ENCODE peak calls at places on chromosomes 7 and 10, in eight cellular contexts. One of them, this sample, is unnamed.

GRCh38 chr7:34091330-34091917 is 186.1 kb downstream of the BMPER start:
- DNase-seq in T-helper 2 cell: no peak
- DNase-seq in effector memory CD8-positive, alpha-beta T cell: no peak
- DNase-seq in NCI-H1436: no peak
- DNase-seq in stimulated activated CD4-positive, alpha-beta T cell treated with anti-CD3 and anti-CD28 coated beads, Interleukin-4, amount 100 ng/mL, for 1 hour: no peak
- DNase-seq in stimulated activated CD8-positive, alpha-beta memory T cell treated with anti-CD3 and anti-CD28 coated beads, Interleukin-12 subunit alpha, Interleukin-12 subunit beta, amount 100 ng/mL, for 1 hour: no peak
- DNase-seq in stimulated activated effector memory CD8-positive, alpha-beta T cell treated with anti-CD3 and anti-CD28 coated beads, Interleukin-12 subunit alpha, Interleukin-12 subunit beta, amount 100 ng/mL, for 72 hours: no peak
- DNase-seq in hippocampal formation: no peak
- DNase-seq in this sample: no peak

GRCh38 chr7:29237483-29237882 is 42.9 kb downstream of the CHN2 start:
- DNase-seq in effector memory CD8-positive, alpha-beta T cell: no peak
- DNase-seq in hippocampal formation: no peak
- DNase-seq in stimulated activated effector memory CD8-positive, alpha-beta T cell treated with anti-CD3 and anti-CD28 coated beads, Interleukin-12 subunit alpha, Interleukin-12 subunit beta, amount 100 ng/mL, for 72 hours: no peak
- DNase-seq in stimulated activated CD4-positive, alpha-beta T cell treated with anti-CD3 and anti-CD28 coated beads, Interleukin-4, amount 100 ng/mL, for 1 hour: no peak
- DNase-seq in T-helper 2 cell: no peak
- DNase-seq in stimulated activated CD8-positive, alpha-beta memory T cell treated with anti-CD3 and anti-CD28 coated beads, Interleukin-12 subunit alpha, Interleukin-12 subunit beta, amount 100 ng/mL, for 1 hour: no peak
- DNase-seq in NCI-H1436: no peak
- DNase-seq in this sample: no peak

GRCh38 chr10:32244421-32245207 is 102.3 kb downstream of the EPC1 start:
- DNase-seq in stimulated activated CD4-positive, alpha-beta T cell treated with anti-CD3 and anti-CD28 coated beads, Interleukin-4, amount 100 ng/mL, for 1 hour: no peak
- DNase-seq in T-helper 2 cell: no peak
- DNase-seq in effector memory CD8-positive, alpha-beta T cell: no peak
- DNase-seq in hippocampal formation: no peak
- DNase-seq in stimulated activated effector memory CD8-positive, alpha-beta T cell treated with anti-CD3 and anti-CD28 coated beads, Interleukin-12 subunit alpha, Interleukin-12 subunit beta, amount 100 ng/mL, for 72 hours: no peak
- DNase-seq in stimulated activated CD8-positive, alpha-beta memory T cell treated with anti-CD3 and anti-CD28 coated beads, Interleukin-12 subunit alpha, Interleukin-12 subunit beta, amount 100 ng/mL, for 1 hour: no peak
- DNase-seq in NCI-H1436: no peak
- DNase-seq in this sample: no peak

GRCh38 chr7:139709460-139709859 is 68.3 kb downstream of the HIPK2 start:
- DNase-seq in stimulated activated CD4-positive, alpha-beta T cell treated with anti-CD3 and anti-CD28 coated beads, Interleukin-4, amount 100 ng/mL, for 1 hour: no peak
- DNase-seq in stimulated activated CD8-positive, alpha-beta memory T cell treated with anti-CD3 and anti-CD28 coated beads, Interleukin-12 subunit alpha, Interleukin-12 subunit beta, amount 100 ng/mL, for 1 hour: no peak
- DNase-seq in effector memory CD8-positive, alpha-beta T cell: no peak
- DNase-seq in hippocampal formation: no peak
- DNase-seq in T-helper 2 cell: no peak
- DNase-seq in stimulated activated effector memory CD8-positive, alpha-beta T cell treated with anti-CD3 and anti-CD28 coated beads, Interleukin-12 subunit alpha, Interleukin-12 subunit beta, amount 100 ng/mL, for 72 hours: no peak
- DNase-seq in NCI-H1436: no peak
- DNase-seq in this sample: no peak

GRCh38 chr7:140541513-140542192 is 62.3 kb upstream of the MKRN1 start:
- DNase-seq in NCI-H1436: peak
- DNase-seq in effector memory CD8-positive, alpha-beta T cell: no peak
- DNase-seq in stimulated activated CD8-positive, alpha-beta memory T cell treated with anti-CD3 and anti-CD28 coated beads, Interleukin-12 subunit alpha, Interleukin-12 subunit beta, amount 100 ng/mL, for 1 hour: no peak
- DNase-seq in T-helper 2 cell: no peak
- DNase-seq in hippocampal formation: no peak
- DNase-seq in stimulated activated CD4-positive, alpha-beta T cell treated with anti-CD3 and anti-CD28 coated beads, Interleukin-4, amount 100 ng/mL, for 1 hour: no peak
- DNase-seq in stimulated activated effector memory CD8-positive, alpha-beta T cell treated with anti-CD3 and anti-CD28 coated beads, Interleukin-12 subunit alpha, Interleukin-12 subunit beta, amount 100 ng/mL, for 72 hours: no peak
- DNase-seq in this sample: no peak

GRCh38 chr7:158301221-158301620 is 286.4 kb downstream of the PTPRN2 start:
- DNase-seq in effector memory CD8-positive, alpha-beta T cell: no peak
- DNase-seq in stimulated activated effector memory CD8-positive, alpha-beta T cell treated with anti-CD3 and anti-CD28 coated beads, Interleukin-12 subunit alpha, Interleukin-12 subunit beta, amount 100 ng/mL, for 72 hours: no peak
- DNase-seq in hippocampal formation: no peak
- DNase-seq in T-helper 2 cell: no peak
- DNase-seq in NCI-H1436: no peak
- DNase-seq in stimulated activated CD4-positive, alpha-beta T cell treated with anti-CD3 and anti-CD28 coated beads, Interleukin-4, amount 100 ng/mL, for 1 hour: no peak
- DNase-seq in stimulated activated CD8-positive, alpha-beta memory T cell treated with anti-CD3 and anti-CD28 coated beads, Interleukin-12 subunit alpha, Interleukin-12 subunit beta, amount 100 ng/mL, for 1 hour: no peak
- DNase-seq in this sample: no peak

GRCh38 chr10:132068431-132069121 is 2.8 kb downstream of the JAKMIP3 start:
- DNase-seq in hippocampal formation: no peak
- DNase-seq in stimulated activated CD4-positive, alpha-beta T cell treated with anti-CD3 and anti-CD28 coated beads, Interleukin-4, amount 100 ng/mL, for 1 hour: no peak
- DNase-seq in effector memory CD8-positive, alpha-beta T cell: no peak
- DNase-seq in T-helper 2 cell: no peak
- DNase-seq in stimulated activated CD8-positive, alpha-beta memory T cell treated with anti-CD3 and anti-CD28 coated beads, Interleukin-12 subunit alpha, Interleukin-12 subunit beta, amount 100 ng/mL, for 1 hour: no peak
- DNase-seq in NCI-H1436: no peak
- DNase-seq in stimulated activated effector memory CD8-positive, alpha-beta T cell treated with anti-CD3 and anti-CD28 coated beads, Interleukin-12 subunit alpha, Interleukin-12 subunit beta, amount 100 ng/mL, for 72 hours: no peak
- DNase-seq in this sample: no peak

GRCh38 chr10:114821293-114821914 is at the start of gene FHIP2A:
- DNase-seq in stimulated activated effector memory CD8-positive, alpha-beta T cell treated with anti-CD3 and anti-CD28 coated beads, Interleukin-12 subunit alpha, Interleukin-12 subunit beta, amount 100 ng/mL, for 72 hours: peak
- DNase-seq in NCI-H1436: peak
- DNase-seq in effector memory CD8-positive, alpha-beta T cell: peak
- DNase-seq in T-helper 2 cell: peak
- DNase-seq in hippocampal formation: peak
- DNase-seq in stimulated activated CD4-positive, alpha-beta T cell treated with anti-CD3 and anti-CD28 coated beads, Interleukin-4, amount 100 ng/mL, for 1 hour: peak
- DNase-seq in stimulated activated CD8-positive, alpha-beta memory T cell treated with anti-CD3 and anti-CD28 coated beads, Interleukin-12 subunit alpha, Interleukin-12 subunit beta, amount 100 ng/mL, for 1 hour: peak
- DNase-seq in this sample: peak

GRCh38 chr7:39749177-39749576 is 125.8 kb downstream of the RALA start:
- DNase-seq in stimulated activated CD8-positive, alpha-beta memory T cell treated with anti-CD3 and anti-CD28 coated beads, Interleukin-12 subunit alpha, Interleukin-12 subunit beta, amount 100 ng/mL, for 1 hour: no peak
- DNase-seq in effector memory CD8-positive, alpha-beta T cell: no peak
- DNase-seq in hippocampal formation: no peak
- DNase-seq in stimulated activated CD4-positive, alpha-beta T cell treated with anti-CD3 and anti-CD28 coated beads, Interleukin-4, amount 100 ng/mL, for 1 hour: no peak
- DNase-seq in NCI-H1436: no peak
- DNase-seq in T-helper 2 cell: no peak
- DNase-seq in stimulated activated effector memory CD8-positive, alpha-beta T cell treated with anti-CD3 and anti-CD28 coated beads, Interleukin-12 subunit alpha, Interleukin-12 subunit beta, amount 100 ng/mL, for 72 hours: no peak
- DNase-seq in this sample: no peak

GRCh38 chr10:43735907-43736306 is 87.2 kb upstream of the ZNF32 start:
- DNase-seq in stimulated activated CD4-positive, alpha-beta T cell treated with anti-CD3 and anti-CD28 coated beads, Interleukin-4, amount 100 ng/mL, for 1 hour: no peak
- DNase-seq in NCI-H1436: no peak
- DNase-seq in effector memory CD8-positive, alpha-beta T cell: no peak
- DNase-seq in stimulated activated CD8-positive, alpha-beta memory T cell treated with anti-CD3 and anti-CD28 coated beads, Interleukin-12 subunit alpha, Interleukin-12 subunit beta, amount 100 ng/mL, for 1 hour: no peak
- DNase-seq in T-helper 2 cell: no peak
- DNase-seq in stimulated activated effector memory CD8-positive, alpha-beta T cell treated with anti-CD3 and anti-CD28 coated beads, Interleukin-12 subunit alpha, Interleukin-12 subunit beta, amount 100 ng/mL, for 72 hours: no peak
- DNase-seq in hippocampal formation: no peak
- DNase-seq in this sample: no peak

GRCh38 chr7:30997316-30997715 is 33.6 kb downstream of the GHRHR start:
- DNase-seq in T-helper 2 cell: no peak
- DNase-seq in stimulated activated effector memory CD8-positive, alpha-beta T cell treated with anti-CD3 and anti-CD28 coated beads, Interleukin-12 subunit alpha, Interleukin-12 subunit beta, amount 100 ng/mL, for 72 hours: no peak
- DNase-seq in effector memory CD8-positive, alpha-beta T cell: no peak
- DNase-seq in stimulated activated CD8-positive, alpha-beta memory T cell treated with anti-CD3 and anti-CD28 coated beads, Interleukin-12 subunit alpha, Interleukin-12 subunit beta, amount 100 ng/mL, for 1 hour: no peak
- DNase-seq in stimulated activated CD4-positive, alpha-beta T cell treated with anti-CD3 and anti-CD28 coated beads, Interleukin-4, amount 100 ng/mL, for 1 hour: no peak
- DNase-seq in hippocampal formation: no peak
- DNase-seq in NCI-H1436: no peak
- DNase-seq in this sample: no peak

GRCh38 chr10:1056326-1057105 is at the start of gene WDR37:
- DNase-seq in stimulated activated CD8-positive, alpha-beta memory T cell treated with anti-CD3 and anti-CD28 coated beads, Interleukin-12 subunit alpha, Interleukin-12 subunit beta, amount 100 ng/mL, for 1 hour: peak
- DNase-seq in NCI-H1436: peak
- DNase-seq in T-helper 2 cell: peak
- DNase-seq in stimulated activated effector memory CD8-positive, alpha-beta T cell treated with anti-CD3 and anti-CD28 coated beads, Interleukin-12 subunit alpha, Interleukin-12 subunit beta, amount 100 ng/mL, for 72 hours: peak
- DNase-seq in stimulated activated CD4-positive, alpha-beta T cell treated with anti-CD3 and anti-CD28 coated beads, Interleukin-4, amount 100 ng/mL, for 1 hour: peak
- DNase-seq in effector memory CD8-positive, alpha-beta T cell: peak
- DNase-seq in hippocampal formation: peak
- DNase-seq in this sample: peak

GRCh38 chr7:100888988-100889760 is at the start of gene UFSP1:
- DNase-seq in hippocampal formation: no peak
- DNase-seq in NCI-H1436: no peak
- DNase-seq in stimulated activated CD4-positive, alpha-beta T cell treated with anti-CD3 and anti-CD28 coated beads, Interleukin-4, amount 100 ng/mL, for 1 hour: peak
- DNase-seq in effector memory CD8-positive, alpha-beta T cell: no peak
- DNase-seq in T-helper 2 cell: no peak
- DNase-seq in stimulated activated effector memory CD8-positive, alpha-beta T cell treated with anti-CD3 and anti-CD28 coated beads, Interleukin-12 subunit alpha, Interleukin-12 subunit beta, amount 100 ng/mL, for 72 hours: no peak
- DNase-seq in stimulated activated CD8-positive, alpha-beta memory T cell treated with anti-CD3 and anti-CD28 coated beads, Interleukin-12 subunit alpha, Interleukin-12 subunit beta, amount 100 ng/mL, for 1 hour: no peak
- DNase-seq in this sample: peak

GRCh38 chr10:129622736-129623135 is 155.7 kb downstream of the MGMT start:
- DNase-seq in stimulated activated CD4-positive, alpha-beta T cell treated with anti-CD3 and anti-CD28 coated beads, Interleukin-4, amount 100 ng/mL, for 1 hour: no peak
- DNase-seq in stimulated activated effector memory CD8-positive, alpha-beta T cell treated with anti-CD3 and anti-CD28 coated beads, Interleukin-12 subunit alpha, Interleukin-12 subunit beta, amount 100 ng/mL, for 72 hours: no peak
- DNase-seq in hippocampal formation: no peak
- DNase-seq in T-helper 2 cell: no peak
- DNase-seq in effector memory CD8-positive, alpha-beta T cell: no peak
- DNase-seq in NCI-H1436: no peak
- DNase-seq in stimulated activated CD8-positive, alpha-beta memory T cell treated with anti-CD3 and anti-CD28 coated beads, Interleukin-12 subunit alpha, Interleukin-12 subunit beta, amount 100 ng/mL, for 1 hour: no peak
- DNase-seq in this sample: no peak

GRCh38 chr7:373818-374705 is 84.1 kb downstream of the FOXL3 start:
- DNase-seq in stimulated activated CD4-positive, alpha-beta T cell treated with anti-CD3 and anti-CD28 coated beads, Interleukin-4, amount 100 ng/mL, for 1 hour: no peak
- DNase-seq in stimulated activated effector memory CD8-positive, alpha-beta T cell treated with anti-CD3 and anti-CD28 coated beads, Interleukin-12 subunit alpha, Interleukin-12 subunit beta, amount 100 ng/mL, for 72 hours: no peak
- DNase-seq in T-helper 2 cell: no peak
- DNase-seq in NCI-H1436: no peak
- DNase-seq in effector memory CD8-positive, alpha-beta T cell: no peak
- DNase-seq in stimulated activated CD8-positive, alpha-beta memory T cell treated with anti-CD3 and anti-CD28 coated beads, Interleukin-12 subunit alpha, Interleukin-12 subunit beta, amount 100 ng/mL, for 1 hour: no peak
- DNase-seq in hippocampal formation: no peak
- DNase-seq in this sample: no peak

GRCh38 chr10:95264227-95265051 is 26.4 kb downstream of the PDLIM1 start:
- DNase-seq in hippocampal formation: no peak
- DNase-seq in stimulated activated CD8-positive, alpha-beta memory T cell treated with anti-CD3 and anti-CD28 coated beads, Interleukin-12 subunit alpha, Interleukin-12 subunit beta, amount 100 ng/mL, for 1 hour: no peak
- DNase-seq in stimulated activated CD4-positive, alpha-beta T cell treated with anti-CD3 and anti-CD28 coated beads, Interleukin-4, amount 100 ng/mL, for 1 hour: no peak
- DNase-seq in stimulated activated effector memory CD8-positive, alpha-beta T cell treated with anti-CD3 and anti-CD28 coated beads, Interleukin-12 subunit alpha, Interleukin-12 subunit beta, amount 100 ng/mL, for 72 hours: no peak
- DNase-seq in T-helper 2 cell: no peak
- DNase-seq in NCI-H1436: no peak
- DNase-seq in effector memory CD8-positive, alpha-beta T cell: no peak
- DNase-seq in this sample: no peak

GRCh38 chr7:88169717-88170320 is 50.0 kb downstream of the SRI start:
- DNase-seq in effector memory CD8-positive, alpha-beta T cell: no peak
- DNase-seq in stimulated activated effector memory CD8-positive, alpha-beta T cell treated with anti-CD3 and anti-CD28 coated beads, Interleukin-12 subunit alpha, Interleukin-12 subunit beta, amount 100 ng/mL, for 72 hours: no peak
- DNase-seq in NCI-H1436: no peak
- DNase-seq in stimulated activated CD4-positive, alpha-beta T cell treated with anti-CD3 and anti-CD28 coated beads, Interleukin-4, amount 100 ng/mL, for 1 hour: no peak
- DNase-seq in hippocampal formation: peak
- DNase-seq in stimulated activated CD8-positive, alpha-beta memory T cell treated with anti-CD3 and anti-CD28 coated beads, Interleukin-12 subunit alpha, Interleukin-12 subunit beta, amount 100 ng/mL, for 1 hour: no peak
- DNase-seq in T-helper 2 cell: no peak
- DNase-seq in this sample: no peak

GRCh38 chr10:114337510-114338462 is 66.5 kb downstream of the AFAP1L2 start:
- DNase-seq in stimulated activated effector memory CD8-positive, alpha-beta T cell treated with anti-CD3 and anti-CD28 coated beads, Interleukin-12 subunit alpha, Interleukin-12 subunit beta, amount 100 ng/mL, for 72 hours: peak
- DNase-seq in stimulated activated CD4-positive, alpha-beta T cell treated with anti-CD3 and anti-CD28 coated beads, Interleukin-4, amount 100 ng/mL, for 1 hour: no peak
- DNase-seq in NCI-H1436: no peak
- DNase-seq in T-helper 2 cell: no peak
- DNase-seq in effector memory CD8-positive, alpha-beta T cell: no peak
- DNase-seq in stimulated activated CD8-positive, alpha-beta memory T cell treated with anti-CD3 and anti-CD28 coated beads, Interleukin-12 subunit alpha, Interleukin-12 subunit beta, amount 100 ng/mL, for 1 hour: no peak
- DNase-seq in hippocampal formation: no peak
- DNase-seq in this sample: no peak

GRCh38 chr7:6235029-6235627 is 37.3 kb downstream of the CYTH3 start:
- DNase-seq in T-helper 2 cell: no peak
- DNase-seq in stimulated activated CD4-positive, alpha-beta T cell treated with anti-CD3 and anti-CD28 coated beads, Interleukin-4, amount 100 ng/mL, for 1 hour: no peak
- DNase-seq in stimulated activated CD8-positive, alpha-beta memory T cell treated with anti-CD3 and anti-CD28 coated beads, Interleukin-12 subunit alpha, Interleukin-12 subunit beta, amount 100 ng/mL, for 1 hour: no peak
- DNase-seq in effector memory CD8-positive, alpha-beta T cell: no peak
- DNase-seq in stimulated activated effector memory CD8-positive, alpha-beta T cell treated with anti-CD3 and anti-CD28 coated beads, Interleukin-12 subunit alpha, Interleukin-12 subunit beta, amount 100 ng/mL, for 72 hours: no peak
- DNase-seq in hippocampal formation: no peak
- DNase-seq in NCI-H1436: no peak
- DNase-seq in this sample: no peak

GRCh38 chr7:2150445-2150815 is 82.3 kb downstream of the MAD1L1 start:
- DNase-seq in stimulated activated CD4-positive, alpha-beta T cell treated with anti-CD3 and anti-CD28 coated beads, Interleukin-4, amount 100 ng/mL, for 1 hour: no peak
- DNase-seq in NCI-H1436: no peak
- DNase-seq in effector memory CD8-positive, alpha-beta T cell: no peak
- DNase-seq in stimulated activated effector memory CD8-positive, alpha-beta T cell treated with anti-CD3 and anti-CD28 coated beads, Interleukin-12 subunit alpha, Interleukin-12 subunit beta, amount 100 ng/mL, for 72 hours: no peak
- DNase-seq in hippocampal formation: no peak
- DNase-seq in stimulated activated CD8-positive, alpha-beta memory T cell treated with anti-CD3 and anti-CD28 coated beads, Interleukin-12 subunit alpha, Interleukin-12 subunit beta, amount 100 ng/mL, for 1 hour: no peak
- DNase-seq in T-helper 2 cell: no peak
- DNase-seq in this sample: no peak

GRCh38 chr10:92832121-92832520 is 16.2 kb upstream of the EXOC6 start:
- DNase-seq in NCI-H1436: no peak
- DNase-seq in stimulated activated CD8-positive, alpha-beta memory T cell treated with anti-CD3 and anti-CD28 coated beads, Interleukin-12 subunit alpha, Interleukin-12 subunit beta, amount 100 ng/mL, for 1 hour: no peak
- DNase-seq in stimulated activated CD4-positive, alpha-beta T cell treated with anti-CD3 and anti-CD28 coated beads, Interleukin-4, amount 100 ng/mL, for 1 hour: no peak
- DNase-seq in hippocampal formation: no peak
- DNase-seq in effector memory CD8-positive, alpha-beta T cell: no peak
- DNase-seq in T-helper 2 cell: no peak
- DNase-seq in stimulated activated effector memory CD8-positive, alpha-beta T cell treated with anti-CD3 and anti-CD28 coated beads, Interleukin-12 subunit alpha, Interleukin-12 subunit beta, amount 100 ng/mL, for 72 hours: no peak
- DNase-seq in this sample: no peak

GRCh38 chr10:90960355-90960814 is 39.5 kb upstream of the ANKRD1 start:
- DNase-seq in stimulated activated effector memory CD8-positive, alpha-beta T cell treated with anti-CD3 and anti-CD28 coated beads, Interleukin-12 subunit alpha, Interleukin-12 subunit beta, amount 100 ng/mL, for 72 hours: no peak
- DNase-seq in hippocampal formation: no peak
- DNase-seq in NCI-H1436: no peak
- DNase-seq in T-helper 2 cell: no peak
- DNase-seq in stimulated activated CD4-positive, alpha-beta T cell treated with anti-CD3 and anti-CD28 coated beads, Interleukin-4, amount 100 ng/mL, for 1 hour: no peak
- DNase-seq in stimulated activated CD8-positive, alpha-beta memory T cell treated with anti-CD3 and anti-CD28 coated beads, Interleukin-12 subunit alpha, Interleukin-12 subunit beta, amount 100 ng/mL, for 1 hour: no peak
- DNase-seq in effector memory CD8-positive, alpha-beta T cell: no peak
- DNase-seq in this sample: no peak

GRCh38 chr10:28925154-28925663 is 247.9 kb downstream of the BAMBI start:
- DNase-seq in stimulated activated effector memory CD8-positive, alpha-beta T cell treated with anti-CD3 and anti-CD28 coated beads, Interleukin-12 subunit alpha, Interleukin-12 subunit beta, amount 100 ng/mL, for 72 hours: no peak
- DNase-seq in NCI-H1436: no peak
- DNase-seq in T-helper 2 cell: no peak
- DNase-seq in stimulated activated CD8-positive, alpha-beta memory T cell treated with anti-CD3 and anti-CD28 coated beads, Interleukin-12 subunit alpha, Interleukin-12 subunit beta, amount 100 ng/mL, for 1 hour: no peak
- DNase-seq in effector memory CD8-positive, alpha-beta T cell: no peak
- DNase-seq in hippocampal formation: no peak
- DNase-seq in stimulated activated CD4-positive, alpha-beta T cell treated with anti-CD3 and anti-CD28 coated beads, Interleukin-4, amount 100 ng/mL, for 1 hour: no peak
- DNase-seq in this sample: no peak

GRCh38 chr7:64098-64521 is 128.3 kb upstream of the FAM20C start:
- DNase-seq in stimulated activated CD8-positive, alpha-beta memory T cell treated with anti-CD3 and anti-CD28 coated beads, Interleukin-12 subunit alpha, Interleukin-12 subunit beta, amount 100 ng/mL, for 1 hour: no peak
- DNase-seq in hippocampal formation: peak
- DNase-seq in NCI-H1436: peak
- DNase-seq in effector memory CD8-positive, alpha-beta T cell: no peak
- DNase-seq in stimulated activated CD4-positive, alpha-beta T cell treated with anti-CD3 and anti-CD28 coated beads, Interleukin-4, amount 100 ng/mL, for 1 hour: no peak
- DNase-seq in T-helper 2 cell: no peak
- DNase-seq in stimulated activated effector memory CD8-positive, alpha-beta T cell treated with anti-CD3 and anti-CD28 coated beads, Interleukin-12 subunit alpha, Interleukin-12 subunit beta, amount 100 ng/mL, for 72 hours: no peak
- DNase-seq in this sample: no peak

GRCh38 chr10:52864459-52865106 is 92.0 kb upstream of the MBL2 start:
- DNase-seq in stimulated activated CD8-positive, alpha-beta memory T cell treated with anti-CD3 and anti-CD28 coated beads, Interleukin-12 subunit alpha, Interleukin-12 subunit beta, amount 100 ng/mL, for 1 hour: no peak
- DNase-seq in stimulated activated effector memory CD8-positive, alpha-beta T cell treated with anti-CD3 and anti-CD28 coated beads, Interleukin-12 subunit alpha, Interleukin-12 subunit beta, amount 100 ng/mL, for 72 hours: no peak
- DNase-seq in effector memory CD8-positive, alpha-beta T cell: no peak
- DNase-seq in NCI-H1436: no peak
- DNase-seq in hippocampal formation: no peak
- DNase-seq in T-helper 2 cell: no peak
- DNase-seq in stimulated activated CD4-positive, alpha-beta T cell treated with anti-CD3 and anti-CD28 coated beads, Interleukin-4, amount 100 ng/mL, for 1 hour: no peak
- DNase-seq in this sample: no peak

GRCh38 chr10:22611425-22612111 is 102.8 kb downstream of the PIP4K2A start:
- DNase-seq in hippocampal formation: no peak
- DNase-seq in stimulated activated CD8-positive, alpha-beta memory T cell treated with anti-CD3 and anti-CD28 coated beads, Interleukin-12 subunit alpha, Interleukin-12 subunit beta, amount 100 ng/mL, for 1 hour: peak
- DNase-seq in stimulated activated CD4-positive, alpha-beta T cell treated with anti-CD3 and anti-CD28 coated beads, Interleukin-4, amount 100 ng/mL, for 1 hour: no peak
- DNase-seq in stimulated activated effector memory CD8-positive, alpha-beta T cell treated with anti-CD3 and anti-CD28 coated beads, Interleukin-12 subunit alpha, Interleukin-12 subunit beta, amount 100 ng/mL, for 72 hours: no peak
- DNase-seq in T-helper 2 cell: peak
- DNase-seq in NCI-H1436: no peak
- DNase-seq in effector memory CD8-positive, alpha-beta T cell: peak
- DNase-seq in this sample: peak

GRCh38 chr7:6636741-6637543 is at the start of gene ZNF316:
- DNase-seq in stimulated activated effector memory CD8-positive, alpha-beta T cell treated with anti-CD3 and anti-CD28 coated beads, Interleukin-12 subunit alpha, Interleukin-12 subunit beta, amount 100 ng/mL, for 72 hours: peak
- DNase-seq in NCI-H1436: peak
- DNase-seq in stimulated activated CD4-positive, alpha-beta T cell treated with anti-CD3 and anti-CD28 coated beads, Interleukin-4, amount 100 ng/mL, for 1 hour: peak
- DNase-seq in effector memory CD8-positive, alpha-beta T cell: peak
- DNase-seq in stimulated activated CD8-positive, alpha-beta memory T cell treated with anti-CD3 and anti-CD28 coated beads, Interleukin-12 subunit alpha, Interleukin-12 subunit beta, amount 100 ng/mL, for 1 hour: peak
- DNase-seq in hippocampal formation: peak
- DNase-seq in T-helper 2 cell: peak
- DNase-seq in this sample: peak

GRCh38 chr10:122786269-122786668 is 59.4 kb downstream of the CUZD1 start:
- DNase-seq in hippocampal formation: no peak
- DNase-seq in T-helper 2 cell: no peak
- DNase-seq in stimulated activated effector memory CD8-positive, alpha-beta T cell treated with anti-CD3 and anti-CD28 coated beads, Interleukin-12 subunit alpha, Interleukin-12 subunit beta, amount 100 ng/mL, for 72 hours: no peak
- DNase-seq in NCI-H1436: no peak
- DNase-seq in stimulated activated CD8-positive, alpha-beta memory T cell treated with anti-CD3 and anti-CD28 coated beads, Interleukin-12 subunit alpha, Interleukin-12 subunit beta, amount 100 ng/mL, for 1 hour: no peak
- DNase-seq in stimulated activated CD4-positive, alpha-beta T cell treated with anti-CD3 and anti-CD28 coated beads, Interleukin-4, amount 100 ng/mL, for 1 hour: no peak
- DNase-seq in effector memory CD8-positive, alpha-beta T cell: no peak
- DNase-seq in this sample: no peak

GRCh38 chr10:73263948-73264347 is 11.5 kb upstream of the MRPS16 start:
- DNase-seq in T-helper 2 cell: no peak
- DNase-seq in hippocampal formation: peak
- DNase-seq in stimulated activated CD8-positive, alpha-beta memory T cell treated with anti-CD3 and anti-CD28 coated beads, Interleukin-12 subunit alpha, Interleukin-12 subunit beta, amount 100 ng/mL, for 1 hour: no peak
- DNase-seq in stimulated activated effector memory CD8-positive, alpha-beta T cell treated with anti-CD3 and anti-CD28 coated beads, Interleukin-12 subunit alpha, Interleukin-12 subunit beta, amount 100 ng/mL, for 72 hours: no peak
- DNase-seq in effector memory CD8-positive, alpha-beta T cell: no peak
- DNase-seq in NCI-H1436: no peak
- DNase-seq in stimulated activated CD4-positive, alpha-beta T cell treated with anti-CD3 and anti-CD28 coated beads, Interleukin-4, amount 100 ng/mL, for 1 hour: no peak
- DNase-seq in this sample: no peak

GRCh38 chr7:132758983-132759382 is 182.7 kb upstream of the PLXNA4 start:
- DNase-seq in T-helper 2 cell: no peak
- DNase-seq in hippocampal formation: no peak
- DNase-seq in stimulated activated CD8-positive, alpha-beta memory T cell treated with anti-CD3 and anti-CD28 coated beads, Interleukin-12 subunit alpha, Interleukin-12 subunit beta, amount 100 ng/mL, for 1 hour: no peak
- DNase-seq in effector memory CD8-positive, alpha-beta T cell: no peak
- DNase-seq in stimulated activated effector memory CD8-positive, alpha-beta T cell treated with anti-CD3 and anti-CD28 coated beads, Interleukin-12 subunit alpha, Interleukin-12 subunit beta, amount 100 ng/mL, for 72 hours: no peak
- DNase-seq in stimulated activated CD4-positive, alpha-beta T cell treated with anti-CD3 and anti-CD28 coated beads, Interleukin-4, amount 100 ng/mL, for 1 hour: no peak
- DNase-seq in NCI-H1436: no peak
- DNase-seq in this sample: no peak

GRCh38 chr10:126060232-126060935 is 164.0 kb downstream of the FANK1 start:
- DNase-seq in stimulated activated effector memory CD8-positive, alpha-beta T cell treated with anti-CD3 and anti-CD28 coated beads, Interleukin-12 subunit alpha, Interleukin-12 subunit beta, amount 100 ng/mL, for 72 hours: no peak
- DNase-seq in effector memory CD8-positive, alpha-beta T cell: no peak
- DNase-seq in stimulated activated CD4-positive, alpha-beta T cell treated with anti-CD3 and anti-CD28 coated beads, Interleukin-4, amount 100 ng/mL, for 1 hour: no peak
- DNase-seq in hippocampal formation: no peak
- DNase-seq in T-helper 2 cell: no peak
- DNase-seq in NCI-H1436: no peak
- DNase-seq in stimulated activated CD8-positive, alpha-beta memory T cell treated with anti-CD3 and anti-CD28 coated beads, Interleukin-12 subunit alpha, Interleukin-12 subunit beta, amount 100 ng/mL, for 1 hour: no peak
- DNase-seq in this sample: no peak

GRCh38 chr10:51141015-51141414 is 66.7 kb downstream of the PRKG1 start:
- DNase-seq in NCI-H1436: no peak
- DNase-seq in stimulated activated CD4-positive, alpha-beta T cell treated with anti-CD3 and anti-CD28 coated beads, Interleukin-4, amount 100 ng/mL, for 1 hour: no peak
- DNase-seq in T-helper 2 cell: no peak
- DNase-seq in effector memory CD8-positive, alpha-beta T cell: no peak
- DNase-seq in stimulated activated effector memory CD8-positive, alpha-beta T cell treated with anti-CD3 and anti-CD28 coated beads, Interleukin-12 subunit alpha, Interleukin-12 subunit beta, amount 100 ng/mL, for 72 hours: no peak
- DNase-seq in stimulated activated CD8-positive, alpha-beta memory T cell treated with anti-CD3 and anti-CD28 coated beads, Interleukin-12 subunit alpha, Interleukin-12 subunit beta, amount 100 ng/mL, for 1 hour: no peak
- DNase-seq in hippocampal formation: no peak
- DNase-seq in this sample: no peak

GRCh38 chr10:129710510-129710847 is 243.4 kb downstream of the MGMT start:
- DNase-seq in stimulated activated effector memory CD8-positive, alpha-beta T cell treated with anti-CD3 and anti-CD28 coated beads, Interleukin-12 subunit alpha, Interleukin-12 subunit beta, amount 100 ng/mL, for 72 hours: no peak
- DNase-seq in T-helper 2 cell: no peak
- DNase-seq in effector memory CD8-positive, alpha-beta T cell: no peak
- DNase-seq in NCI-H1436: no peak
- DNase-seq in hippocampal formation: no peak
- DNase-seq in stimulated activated CD8-positive, alpha-beta memory T cell treated with anti-CD3 and anti-CD28 coated beads, Interleukin-12 subunit alpha, Interleukin-12 subunit beta, amount 100 ng/mL, for 1 hour: no peak
- DNase-seq in stimulated activated CD4-positive, alpha-beta T cell treated with anti-CD3 and anti-CD28 coated beads, Interleukin-4, amount 100 ng/mL, for 1 hour: no peak
- DNase-seq in this sample: no peak